ENCODE peak calls at places on chromosomes 11 and 22, in seven cellular contexts. One of them, this sample, is unnamed.

GRCh38 chr11:128361451-128362020 is 225.8 kb downstream of the ETS1 start:
- DNase-seq in naive B cell: peak
- DNase-seq in GM23248: peak
- DNase-seq in GM20000: no peak
- DNase-seq in stimulated activated naive CD4-positive, alpha-beta T cell: no peak
- DNase-seq in HFFc6: peak
- DNase-seq in HTR-8/SVneo: peak
- DNase-seq in this sample: no peak

GRCh38 chr11:11265994-11266606 is 87.0 kb downstream of the CSNK2A3 start:
- DNase-seq in naive B cell: no peak
- DNase-seq in GM23248: peak
- DNase-seq in GM20000: peak
- DNase-seq in stimulated activated naive CD4-positive, alpha-beta T cell: peak
- DNase-seq in HFFc6: no peak
- DNase-seq in HTR-8/SVneo: peak
- DNase-seq in this sample: peak

GRCh38 chr11:131302831-131303230 is 67.6 kb upstream of the NTM start:
- DNase-seq in naive B cell: no peak
- DNase-seq in GM23248: peak
- DNase-seq in GM20000: no peak
- DNase-seq in stimulated activated naive CD4-positive, alpha-beta T cell: no peak
- DNase-seq in HFFc6: no peak
- DNase-seq in HTR-8/SVneo: no peak
- DNase-seq in this sample: no peak

GRCh38 chr11:10606536-10607208 is 38.2 kb upstream of the LYVE1 start:
- DNase-seq in naive B cell: peak
- DNase-seq in GM23248: peak
- DNase-seq in GM20000: peak
- DNase-seq in stimulated activated naive CD4-positive, alpha-beta T cell: no peak
- DNase-seq in HFFc6: peak
- DNase-seq in HTR-8/SVneo: no peak
- DNase-seq in this sample: no peak

GRCh38 chr11:77069969-77070582 is 3.3 kb downstream of the CAPN5 start:
- DNase-seq in naive B cell: no peak
- DNase-seq in GM23248: no peak
- DNase-seq in GM20000: peak
- DNase-seq in stimulated activated naive CD4-positive, alpha-beta T cell: no peak
- DNase-seq in HFFc6: no peak
- DNase-seq in HTR-8/SVneo: no peak
- DNase-seq in this sample: no peak

GRCh38 chr11:1202154-1202775 is 20.6 kb upstream of the MUC5B start:
- DNase-seq in naive B cell: no peak
- DNase-seq in GM23248: peak
- DNase-seq in GM20000: peak
- DNase-seq in stimulated activated naive CD4-positive, alpha-beta T cell: no peak
- DNase-seq in HFFc6: no peak
- DNase-seq in HTR-8/SVneo: peak
- DNase-seq in this sample: peak

GRCh38 chr22:19886605-19887250 is 32.1 kb upstream of the GNB1L start:
- DNase-seq in naive B cell: peak
- DNase-seq in GM23248: peak
- DNase-seq in GM20000: no peak
- DNase-seq in stimulated activated naive CD4-positive, alpha-beta T cell: peak
- DNase-seq in HFFc6: peak
- DNase-seq in HTR-8/SVneo: no peak
- DNase-seq in this sample: no peak

GRCh38 chr22:38035530-38035885 is 21.7 kb upstream of the PICK1 start:
- DNase-seq in naive B cell: no peak
- DNase-seq in GM23248: no peak
- DNase-seq in GM20000: no peak
- DNase-seq in stimulated activated naive CD4-positive, alpha-beta T cell: no peak
- DNase-seq in HFFc6: no peak
- DNase-seq in HTR-8/SVneo: no peak
- DNase-seq in this sample: no peak

GRCh38 chr11:78149646-78150045 is 10.2 kb upstream of the ALG8 start:
- DNase-seq in naive B cell: no peak
- DNase-seq in GM23248: peak
- DNase-seq in GM20000: no peak
- DNase-seq in stimulated activated naive CD4-positive, alpha-beta T cell: peak
- DNase-seq in HFFc6: peak
- DNase-seq in HTR-8/SVneo: no peak
- DNase-seq in this sample: no peak

GRCh38 chr11:131561486-131561885 is 191.1 kb downstream of the NTM start:
- DNase-seq in naive B cell: no peak
- DNase-seq in GM23248: peak
- DNase-seq in GM20000: no peak
- DNase-seq in stimulated activated naive CD4-positive, alpha-beta T cell: no peak
- DNase-seq in HFFc6: no peak
- DNase-seq in HTR-8/SVneo: no peak
- DNase-seq in this sample: peak

GRCh38 chr11:36711104-36711825 is 113.2 kb upstream of the RAG2 start:
- DNase-seq in naive B cell: no peak
- DNase-seq in GM23248: peak
- DNase-seq in GM20000: no peak
- DNase-seq in stimulated activated naive CD4-positive, alpha-beta T cell: no peak
- DNase-seq in HFFc6: no peak
- DNase-seq in HTR-8/SVneo: no peak
- DNase-seq in this sample: peak

GRCh38 chr11:94586546-94586945 is 19.4 kb downstream of the PIWIL4 start:
- DNase-seq in naive B cell: no peak
- DNase-seq in GM23248: no peak
- DNase-seq in GM20000: no peak
- DNase-seq in stimulated activated naive CD4-positive, alpha-beta T cell: no peak
- DNase-seq in HFFc6: no peak
- DNase-seq in HTR-8/SVneo: no peak
- DNase-seq in this sample: no peak

GRCh38 chr11:43868852-43869567 is 11.6 kb upstream of the ALKBH3 start:
- DNase-seq in naive B cell: no peak
- DNase-seq in GM23248: peak
- DNase-seq in GM20000: peak
- DNase-seq in stimulated activated naive CD4-positive, alpha-beta T cell: no peak
- DNase-seq in HFFc6: peak
- DNase-seq in HTR-8/SVneo: peak
- DNase-seq in this sample: no peak

GRCh38 chr22:32378703-32379272 is 21.1 kb downstream of the RFPL3 start:
- DNase-seq in naive B cell: no peak
- DNase-seq in GM23248: peak
- DNase-seq in GM20000: no peak
- DNase-seq in stimulated activated naive CD4-positive, alpha-beta T cell: no peak
- DNase-seq in HFFc6: peak
- DNase-seq in HTR-8/SVneo: peak
- DNase-seq in this sample: peak

GRCh38 chr22:45647532-45648225 is 24.0 kb upstream of the ATXN10 start:
- DNase-seq in naive B cell: no peak
- DNase-seq in GM23248: no peak
- DNase-seq in GM20000: no peak
- DNase-seq in stimulated activated naive CD4-positive, alpha-beta T cell: no peak
- DNase-seq in HFFc6: no peak
- DNase-seq in HTR-8/SVneo: no peak
- DNase-seq in this sample: no peak

GRCh38 chr11:111206472-111206871 is 39.1 kb upstream of the POU2AF2 start:
- DNase-seq in naive B cell: no peak
- DNase-seq in GM23248: peak
- DNase-seq in GM20000: no peak
- DNase-seq in stimulated activated naive CD4-positive, alpha-beta T cell: no peak
- DNase-seq in HFFc6: peak
- DNase-seq in HTR-8/SVneo: no peak
- DNase-seq in this sample: no peak

GRCh38 chr22:17785185-17786184 is 11.2 kb upstream of the BID start:
- DNase-seq in naive B cell: peak
- DNase-seq in GM23248: peak
- DNase-seq in GM20000: no peak
- DNase-seq in stimulated activated naive CD4-positive, alpha-beta T cell: peak
- DNase-seq in HFFc6: peak
- DNase-seq in HTR-8/SVneo: peak
- DNase-seq in this sample: peak

GRCh38 chr11:68666854-68667253 is 17.5 kb upstream of the GAL start:
- DNase-seq in naive B cell: no peak
- DNase-seq in GM23248: no peak
- DNase-seq in GM20000: no peak
- DNase-seq in stimulated activated naive CD4-positive, alpha-beta T cell: no peak
- DNase-seq in HFFc6: no peak
- DNase-seq in HTR-8/SVneo: no peak
- DNase-seq in this sample: no peak

GRCh38 chr22:43562843-43563242 is 151.0 kb downstream of the MPPED1 start:
- DNase-seq in naive B cell: no peak
- DNase-seq in GM23248: no peak
- DNase-seq in GM20000: no peak
- DNase-seq in stimulated activated naive CD4-positive, alpha-beta T cell: no peak
- DNase-seq in HFFc6: no peak
- DNase-seq in HTR-8/SVneo: no peak
- DNase-seq in this sample: peak

GRCh38 chr22:32693102-32693501 is 108.4 kb upstream of the TIMP3 start:
- DNase-seq in naive B cell: no peak
- DNase-seq in GM23248: no peak
- DNase-seq in GM20000: no peak
- DNase-seq in stimulated activated naive CD4-positive, alpha-beta T cell: no peak
- DNase-seq in HFFc6: no peak
- DNase-seq in HTR-8/SVneo: no peak
- DNase-seq in this sample: peak

GRCh38 chr22:17369553-17370035 is 334 bp downstream of the CECR2 start:
- DNase-seq in naive B cell: peak
- DNase-seq in GM23248: peak
- DNase-seq in GM20000: peak
- DNase-seq in stimulated activated naive CD4-positive, alpha-beta T cell: peak
- DNase-seq in HFFc6: no peak
- DNase-seq in HTR-8/SVneo: no peak
- DNase-seq in this sample: peak

GRCh38 chr11:46741600-46742484 is 22.8 kb downstream of the F2 start:
- DNase-seq in naive B cell: no peak
- DNase-seq in GM23248: no peak
- DNase-seq in GM20000: no peak
- DNase-seq in stimulated activated naive CD4-positive, alpha-beta T cell: no peak
- DNase-seq in HFFc6: no peak
- DNase-seq in HTR-8/SVneo: no peak
- DNase-seq in this sample: no peak

GRCh38 chr11:67118059-67118766 is 850 bp upstream of the KDM2A start:
- DNase-seq in naive B cell: peak
- DNase-seq in GM23248: peak
- DNase-seq in GM20000: peak
- DNase-seq in stimulated activated naive CD4-positive, alpha-beta T cell: peak
- DNase-seq in HFFc6: no peak
- DNase-seq in HTR-8/SVneo: no peak
- DNase-seq in this sample: peak

GRCh38 chr11:59263225-59263894 is 50.6 kb upstream of the MPEG1 start:
- DNase-seq in naive B cell: peak
- DNase-seq in GM23248: no peak
- DNase-seq in GM20000: no peak
- DNase-seq in stimulated activated naive CD4-positive, alpha-beta T cell: peak
- DNase-seq in HFFc6: no peak
- DNase-seq in HTR-8/SVneo: no peak
- DNase-seq in this sample: peak

GRCh38 chr22:47633111-47633510 is 870.7 kb downstream of the TBC1D22A start:
- DNase-seq in naive B cell: no peak
- DNase-seq in GM23248: no peak
- DNase-seq in GM20000: no peak
- DNase-seq in stimulated activated naive CD4-positive, alpha-beta T cell: no peak
- DNase-seq in HFFc6: no peak
- DNase-seq in HTR-8/SVneo: no peak
- DNase-seq in this sample: no peak

GRCh38 chr11:72631806-72632731 is 42.2 kb downstream of the PDE2A start:
- DNase-seq in naive B cell: no peak
- DNase-seq in GM23248: no peak
- DNase-seq in GM20000: no peak
- DNase-seq in stimulated activated naive CD4-positive, alpha-beta T cell: no peak
- DNase-seq in HFFc6: no peak
- DNase-seq in HTR-8/SVneo: no peak
- DNase-seq in this sample: no peak

GRCh38 chr22:20793386-20794131 is 19.6 kb downstream of the SERPIND1 start:
- DNase-seq in naive B cell: no peak
- DNase-seq in GM23248: peak
- DNase-seq in GM20000: no peak
- DNase-seq in stimulated activated naive CD4-positive, alpha-beta T cell: no peak
- DNase-seq in HFFc6: peak
- DNase-seq in HTR-8/SVneo: no peak
- DNase-seq in this sample: no peak

GRCh38 chr22:31451709-31452571 is 37.7 kb downstream of the EIF4ENIF1 start:
- DNase-seq in naive B cell: peak
- DNase-seq in GM23248: peak
- DNase-seq in GM20000: peak
- DNase-seq in stimulated activated naive CD4-positive, alpha-beta T cell: peak
- DNase-seq in HFFc6: peak
- DNase-seq in HTR-8/SVneo: peak
- DNase-seq in this sample: peak

GRCh38 chr11:28417601-28418323 is 309.6 kb downstream of the METTL15 start:
- DNase-seq in naive B cell: no peak
- DNase-seq in GM23248: no peak
- DNase-seq in GM20000: no peak
- DNase-seq in stimulated activated naive CD4-positive, alpha-beta T cell: no peak
- DNase-seq in HFFc6: no peak
- DNase-seq in HTR-8/SVneo: no peak
- DNase-seq in this sample: no peak

GRCh38 chr11:103700605-103701004 is 335.8 kb upstream of the DDI1 start:
- DNase-seq in naive B cell: no peak
- DNase-seq in GM23248: peak
- DNase-seq in GM20000: no peak
- DNase-seq in stimulated activated naive CD4-positive, alpha-beta T cell: no peak
- DNase-seq in HFFc6: peak
- DNase-seq in HTR-8/SVneo: no peak
- DNase-seq in this sample: no peak

GRCh38 chr22:40193429-40194421 is 16.0 kb downstream of the TNRC6B start:
- DNase-seq in naive B cell: no peak
- DNase-seq in GM23248: peak
- DNase-seq in GM20000: no peak
- DNase-seq in stimulated activated naive CD4-positive, alpha-beta T cell: no peak
- DNase-seq in HFFc6: no peak
- DNase-seq in HTR-8/SVneo: no peak
- DNase-seq in this sample: peak

This sample was measured in mesendoderm.